ENCODE peak calls at places on chromosomes 11 and 22, in six cellular contexts. T is IMR-90, D is adrenal gland, W is esophagus squamous epithelium, C is brain microvascular endothelial cell, P is transverse colon. I is an unnamed sample.

GRCh38 chr11:68312117-68312779 is at the start of gene LRP5:
- DNase-seq in T (peak), D (no peak), W (no peak), C (no peak), P (peak), I (peak)

GRCh38 chr11:35803115-35803514 is 140.5 kb downstream of the TRIM44 start:
- DNase-seq in T (no peak), D (no peak), W (no peak), C (no peak), P (no peak), I (no peak)

GRCh38 chr11:8838248-8838647 is 72.7 kb upstream of the AKIP1 start:
- DNase-seq in T (peak), D (no peak), W (no peak), C (peak), P (no peak), I (no peak)

GRCh38 chr11:7927635-7928034 is 3.4 kb downstream of the OR10A6 start:
- DNase-seq in T (peak), D (no peak), W (no peak), C (peak), P (no peak), I (no peak)

GRCh38 chr11:114811971-114812370 is 133.6 kb downstream of the NXPE2 start:
- DNase-seq in T (no peak), D (no peak), W (no peak), C (no peak), P (no peak), I (no peak)

GRCh38 chr11:86664930-86665329 is 7.5 kb downstream of the ME3 start:
- DNase-seq in T (no peak), D (no peak), W (no peak), C (no peak), P (no peak), I (no peak)

GRCh38 chr11:10376061-10376460 is 71.2 kb downstream of the ADM start:
- DNase-seq in T (no peak), D (peak), W (no peak), C (no peak), P (no peak), I (no peak)

GRCh38 chr11:81005595-81005994 is 1564.8 kb upstream of the TENM4 start:
- DNase-seq in T (peak), D (no peak), W (no peak), C (peak), P (no peak), I (no peak)

GRCh38 chr11:1881442-1882264 is 10.0 kb downstream of the PRR33 start:
- DNase-seq in T (no peak), D (peak), W (no peak), C (no peak), P (no peak), I (peak)

GRCh38 chr11:8329961-8330361 is 66.3 kb upstream of the LMO1 start:
- DNase-seq in T (no peak), D (no peak), W (no peak), C (no peak), P (no peak), I (no peak)

GRCh38 chr22:44088976-44089570 is 65.0 kb downstream of the PARVB start:
- DNase-seq in T (peak), D (peak), W (no peak), C (peak), P (peak), I (no peak)

GRCh38 chr11:1770528-1770927 is 6.8 kb upstream of the CTSD start:
- DNase-seq in T (no peak), D (peak), W (no peak), C (no peak), P (peak), I (no peak)

GRCh38 chr22:42644422-42645340 is 4.3 kb upstream of the ATP5MGL start:
- DNase-seq in T (no peak), D (peak), W (no peak), C (no peak), P (peak), I (no peak)
- H3K4me3 ChIP-seq in T (no peak), D (peak), W (no peak), C (peak), P (no peak), I (no peak)

GRCh38 chr11:61735391-61735790 is 17.0 kb upstream of the MYRF start:
- DNase-seq in T (no peak), D (no peak), W (no peak), C (no peak), P (no peak), I (no peak)

GRCh38 chr11:61738776-61739175 is 13.7 kb upstream of the MYRF start:
- DNase-seq in T (no peak), D (no peak), W (no peak), C (no peak), P (no peak), I (no peak)

GRCh38 chr11:61737636-61738386 is 14.6 kb upstream of the MYRF start:
- DNase-seq in T (no peak), D (no peak), W (no peak), C (no peak), P (no peak), I (peak)

GRCh38 chr11:61736310-61736709 is 16.1 kb upstream of the MYRF start:
- DNase-seq in T (no peak), D (no peak), W (no peak), C (no peak), P (no peak), I (no peak)

GRCh38 chr11:61737131-61737530 is 15.3 kb upstream of the MYRF start:
- DNase-seq in T (no peak), D (no peak), W (no peak), C (no peak), P (no peak), I (no peak)
- TF ChIP-seq CTCF in T (no peak), D (no peak), W (no peak), C (no peak), P (no peak), I (no peak)

GRCh38 chr11:77300695-77301094 is 791 bp downstream of the GDPD4 start:
- DNase-seq in T (no peak), D (no peak), W (no peak), C (no peak), P (no peak), I (no peak)
- H3K4me3 ChIP-seq in T (no peak), D (no peak), W (no peak), C (no peak), P (no peak), I (no peak)

GRCh38 chr11:64856382-64857227 is 12.2 kb upstream of the CDC42BPG start:
- DNase-seq in T (peak), D (peak), W (no peak), C (peak), P (peak), I (no peak)
- TF ChIP-seq CTCF in T (peak), D (no peak), W (no peak), C (no peak), P (no peak), I (no peak)

GRCh38 chr22:32864041-32864440 is 62.5 kb downstream of the TIMP3 start:
- DNase-seq in T (no peak), D (no peak), W (no peak), C (no peak), P (no peak), I (no peak)

GRCh38 chr22:32864596-32864995 is 63.1 kb downstream of the TIMP3 start:
- DNase-seq in T (no peak), D (no peak), W (no peak), C (no peak), P (no peak), I (no peak)

GRCh38 chr22:32870474-32870873 is 69.0 kb downstream of the TIMP3 start:
- DNase-seq in T (no peak), D (no peak), W (no peak), C (no peak), P (no peak), I (no peak)

GRCh38 chr22:32866953-32867352 is 65.4 kb downstream of the TIMP3 start:
- DNase-seq in T (no peak), D (no peak), W (no peak), C (no peak), P (no peak), I (no peak)

GRCh38 chr22:32868928-32869327 is 67.4 kb downstream of the TIMP3 start:
- DNase-seq in T (no peak), D (no peak), W (no peak), C (no peak), P (no peak), I (no peak)
- H3K4me3 ChIP-seq in T (no peak), D (no peak), W (no peak), C (no peak), P (no peak), I (no peak)

I was measured in pancreas.